ENCODE peak calls at places on chromosomes 6 and 20, in four cellular contexts. B is heart left ventricle, P is pancreas, O is left ventricle myocardium inferior. Y is an unnamed sample.

GRCh38 chr6:167396659-167397490 is 72.0 kb downstream of the TTLL2 start:
- DNase-seq in P (no peak), O (no peak), B (no peak), Y (no peak)

GRCh38 chr6:31651602-31652191 is 764 bp downstream of the BAG6 start:
- DNase-seq in O (no peak), B (no peak), P (no peak), Y (peak; percentile 91)

GRCh38 chr20:44420497-44420896 is 55.2 kb upstream of the TTPAL start:
- DNase-seq in P (no peak), O (no peak), B (no peak), Y (no peak)

GRCh38 chr20:34713194-34713943 is 9.2 kb downstream of the TP53INP2 start:
- DNase-seq in B (no peak), O (no peak), P (no peak), Y (no peak)

GRCh38 chr6:166411721-166412151 is 29.0 kb upstream of the MPC1 start:
- DNase-seq in B (no peak), O (no peak), P (no peak), Y (peak; percentile 56)

GRCh38 chr20:47705497-47705856 is 79.8 kb downstream of the SULF2 start:
- DNase-seq in P (no peak), B (peak; percentile 56), O (peak; percentile 28), Y (no peak)

GRCh38 chr6:148179786-148180185 is 162.9 kb upstream of the SASH1 start:
- DNase-seq in P (no peak), B (no peak), O (no peak), Y (no peak)

GRCh38 chr6:83429857-83430605 is 820 bp downstream of the ME1 start:
- DNase-seq in O (no peak), P (peak; percentile 21), B (no peak), Y (no peak)

GRCh38 chr6:7390218-7390878 is 740 bp downstream of the RIOK1 start:
- DNase-seq in P (no peak), O (no peak), B (no peak), Y (no peak)

GRCh38 chr6:110180228-110181008 is at the start of gene CDC40:
- DNase-seq in P (peak; percentile 68), B (peak; percentile 75), O (peak; percentile 49), Y (peak; percentile 76)

GRCh38 chr6:7461416-7461815 is 71.8 kb downstream of the RIOK1 start:
- DNase-seq in O (no peak), B (no peak), P (no peak), Y (no peak)

GRCh38 chr20:63739129-63740069 is at the start of gene SLC2A4RG:
- DNase-seq in B (peak; percentile 92), P (peak; percentile 78), O (peak; percentile 84), Y (peak; percentile 90)

GRCh38 chr6:163175301-163175700 is 239.2 kb upstream of the QKI start:
- DNase-seq in O (no peak), B (no peak), P (no peak), Y (no peak)

GRCh38 chr6:73062837-73063236 is 162.5 kb downstream of the KHDC1L start:
- DNase-seq in B (no peak), O (no peak), P (no peak), Y (no peak)

GRCh38 chr6:135693971-135694370 is 157.5 kb upstream of the PDE7B start:
- DNase-seq in B (no peak), P (no peak), O (no peak), Y (no peak)

GRCh38 chr20:50464026-50464724 is 46.0 kb upstream of the PTPN1 start:
- DNase-seq in P (no peak), B (peak; percentile 75), O (peak; percentile 39), Y (peak; percentile 81)

GRCh38 chr6:10194816-10195639 is 219.8 kb downstream of the TFAP2A start:
- DNase-seq in O (no peak), P (no peak), B (no peak), Y (no peak)

DNA sequence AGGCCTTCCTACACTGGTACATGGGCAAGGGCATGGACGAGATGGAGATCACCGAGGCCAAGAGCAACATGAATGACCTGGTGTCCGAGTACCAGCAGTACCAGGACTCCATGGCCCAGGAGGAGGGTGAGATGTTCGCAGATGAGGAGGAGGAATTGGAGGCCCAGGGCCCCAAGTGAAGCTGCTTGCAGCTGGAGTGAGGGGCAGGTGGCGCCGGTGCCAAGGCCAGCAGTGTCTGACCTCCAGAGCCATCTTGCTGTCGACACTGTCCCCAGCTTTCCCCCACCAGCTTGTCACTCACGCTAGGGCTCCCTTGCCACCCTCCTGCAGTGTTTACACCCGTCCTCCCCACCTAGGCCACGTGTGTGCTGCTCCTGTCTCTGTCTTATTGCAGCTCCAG is 12.2 kb downstream of the GABRR2 start:
- DNase-seq in O (no peak), P (no peak), B (no peak), Y (no peak)
- H3K27me3 ChIP-seq in O (no peaks in the 10 kb centered on the region), P (no peaks in the 10 kb centered on the region), B (no peaks in the 10 kb centered on the region), Y (no peaks in the 10 kb centered on the region)

GRCh38 chr6:47247227-47247797 is 62.4 kb downstream of the TNFRSF21 start:
- DNase-seq in B (no peak), O (no peak), P (no peak), Y (peak; percentile 36)

GRCh38 chr6:47248446-47248845 is 61.3 kb downstream of the TNFRSF21 start:
- DNase-seq in P (no peak), B (no peak), O (no peak), Y (no peak)

GRCh38 chr6:47242483-47243386 is 67.0 kb downstream of the TNFRSF21 start:
- DNase-seq in B (peak; percentile 92), O (peak; percentile 89), P (peak; percentile 90), Y (peak; percentile 73)

GRCh38 chr6:47246556-47246955 is 63.1 kb downstream of the TNFRSF21 start:
- DNase-seq in P (no peak), O (no peak), B (no peak), Y (no peak)

DNA sequence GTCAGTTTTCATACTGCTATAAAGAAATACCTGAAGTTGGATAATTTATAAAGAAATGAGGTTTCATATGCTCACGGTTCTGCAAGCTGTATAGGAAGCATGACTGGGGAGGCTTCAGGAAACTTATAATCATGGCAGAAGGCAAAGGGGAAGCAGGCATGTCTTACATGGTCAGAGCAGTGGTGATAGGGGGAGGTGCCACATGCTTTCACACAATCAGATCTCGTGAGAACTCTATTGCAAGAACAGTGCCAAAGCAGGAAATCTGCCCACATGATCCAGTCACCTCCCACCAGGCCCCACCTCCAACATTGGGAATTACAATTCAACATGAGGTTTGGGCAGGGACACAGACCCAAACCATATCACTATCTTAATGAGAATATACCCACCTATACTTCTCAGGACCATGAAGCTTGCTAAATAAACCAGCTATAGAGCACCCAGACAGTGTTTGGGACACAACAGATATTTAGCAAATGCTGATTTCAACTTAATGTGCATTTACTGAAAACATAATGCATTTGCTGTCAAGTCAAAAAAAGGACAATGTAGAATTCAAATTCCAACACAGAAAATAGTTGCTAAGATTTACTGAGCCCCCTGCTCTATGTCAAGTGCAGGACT is 63.8 kb downstream of the TNFRSF21 start:
- DNase-seq in B (no peak), P (no peak), O (no peak), Y (no peak)
- H3K4me1 ChIP-seq in B (peaks cover 43% of the 10 kb centered on the region), P (peaks cover 9% of the 10 kb centered on the region), O (peaks cover 54% of the 10 kb centered on the region), Y (no peaks in the 10 kb centered on the region)

DNA sequence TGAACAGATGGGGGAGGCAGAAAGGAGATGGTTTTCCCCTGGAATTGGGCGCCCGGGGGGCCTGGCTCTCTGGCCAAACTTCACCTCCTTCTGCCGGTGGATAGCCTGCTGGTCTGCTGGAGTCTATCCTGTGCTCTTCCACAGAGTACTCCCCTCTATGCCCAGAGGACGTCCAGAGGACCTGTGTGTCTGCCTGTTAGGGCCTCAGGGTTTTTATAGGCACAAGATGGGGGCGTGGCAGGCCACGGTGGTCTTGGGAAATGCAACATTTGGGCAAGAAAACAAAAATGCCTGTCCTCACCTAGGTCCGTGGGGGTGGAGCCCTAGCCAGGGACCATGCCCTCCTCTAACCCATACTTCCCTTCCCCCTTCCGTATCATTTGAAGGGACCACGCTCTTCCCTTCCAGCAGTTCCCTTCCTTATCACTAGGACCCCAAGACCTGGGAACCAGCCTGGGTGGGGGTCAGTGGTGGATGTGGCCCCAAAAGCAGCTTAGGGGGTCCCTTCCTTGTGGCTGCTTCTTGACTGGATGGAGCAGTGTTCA is 53.6 kb upstream of the ZNF337 start:
- DNase-seq in B (no peak), P (no peak), O (no peak), Y (no peak)
- H3K4me3 ChIP-seq in B (peak overlapping the region; percentile 53), P (no peak overlapping the region), O (peak overlapping the region; percentile 68), Y (peak overlapping the region; percentile 49)

GRCh38 chr6:28729501-28730402 is 194.0 kb downstream of the TRIM27 start:
- DNase-seq in O (no peak), P (no peak), B (no peak), Y (no peak)
- H3K27me3 ChIP-seq in O (peaks cover 95% of the 10 kb centered on the region), P (peaks cover 28% of the 10 kb centered on the region), B (no peaks in the 10 kb centered on the region), Y (no peaks in the 10 kb centered on the region)

Y was measured in tibial artery.